ENCODE peak calls at places on chromosomes 7 and 10, in seven cellular contexts. One of them, this sample, is unnamed.

GRCh38 chr10:102398172-102399020 is 2.9 kb downstream of the NFKB2 start:
- DNase-seq in fibroblast of lung: no peak
- DNase-seq in A673: no peak
- DNase-seq in tibial nerve: no peak
- DNase-seq in hepatocyte: no peak
- DNase-seq in thoracic aorta: no peak
- DNase-seq in right lobe of liver: no peak
- DNase-seq in this sample: no peak

GRCh38 chr10:69679736-69680135 is 49.7 kb downstream of the FAM241B start:
- DNase-seq in A673: no peak
- DNase-seq in thoracic aorta: no peak
- DNase-seq in tibial nerve: no peak
- DNase-seq in fibroblast of lung: no peak
- DNase-seq in hepatocyte: no peak
- DNase-seq in right lobe of liver: no peak
- DNase-seq in this sample: no peak

GRCh38 chr10:10315989-10316388 is 701.7 kb upstream of the CELF2 start:
- DNase-seq in thoracic aorta: no peak
- DNase-seq in hepatocyte: no peak
- DNase-seq in tibial nerve: no peak
- DNase-seq in right lobe of liver: no peak
- DNase-seq in fibroblast of lung: no peak
- DNase-seq in A673: no peak
- DNase-seq in this sample: no peak

GRCh38 chr10:5948999-5949759 is 28.2 kb downstream of the IL15RA start:
- DNase-seq in tibial nerve: no peak
- DNase-seq in thoracic aorta: no peak
- DNase-seq in A673: peak; percentile 75
- DNase-seq in right lobe of liver: peak; percentile 74
- DNase-seq in fibroblast of lung: peak; percentile 76
- DNase-seq in hepatocyte: peak; percentile 57
- DNase-seq in this sample: no peak

GRCh38 chr10:13222151-13222550 is 12.0 kb downstream of the UCMA start:
- DNase-seq in right lobe of liver: no peak
- DNase-seq in thoracic aorta: no peak
- DNase-seq in A673: no peak
- DNase-seq in tibial nerve: no peak
- DNase-seq in fibroblast of lung: no peak
- DNase-seq in hepatocyte: no peak
- DNase-seq in this sample: no peak

GRCh38 chr7:45187089-45187945 is 29.7 kb downstream of the RAMP3 start:
- DNase-seq in hepatocyte: no peak
- DNase-seq in A673: no peak
- DNase-seq in fibroblast of lung: no peak
- DNase-seq in tibial nerve: no peak
- DNase-seq in right lobe of liver: no peak
- DNase-seq in thoracic aorta: no peak
- DNase-seq in this sample: no peak

GRCh38 chr10:73044378-73045285 is 52.0 kb downstream of the P4HA1 start:
- DNase-seq in hepatocyte: no peak
- DNase-seq in tibial nerve: no peak
- DNase-seq in right lobe of liver: no peak
- DNase-seq in A673: peak; percentile 44
- DNase-seq in fibroblast of lung: peak; percentile 90
- DNase-seq in thoracic aorta: no peak
- DNase-seq in this sample: no peak

GRCh38 chr10:33660329-33660728 is 325.9 kb upstream of the NRP1 start:
- DNase-seq in right lobe of liver: no peak
- DNase-seq in A673: no peak
- DNase-seq in fibroblast of lung: no peak
- DNase-seq in thoracic aorta: no peak
- DNase-seq in hepatocyte: no peak
- DNase-seq in tibial nerve: no peak
- DNase-seq in this sample: no peak

GRCh38 chr7:103297837-103298179 is 573 bp downstream of the PMPCB start:
- DNase-seq in right lobe of liver: no peak
- DNase-seq in A673: no peak
- DNase-seq in fibroblast of lung: no peak
- DNase-seq in tibial nerve: no peak
- DNase-seq in thoracic aorta: no peak
- DNase-seq in hepatocyte: no peak
- DNase-seq in this sample: no peak

GRCh38 chr7:103296901-103297836 is at the start of gene PMPCB:
- DNase-seq in right lobe of liver: peak; percentile 94
- DNase-seq in tibial nerve: peak; percentile 94
- DNase-seq in thoracic aorta: peak; percentile 92
- DNase-seq in hepatocyte: peak; percentile 95
- DNase-seq in A673: peak; percentile 94
- DNase-seq in fibroblast of lung: peak; percentile 92
- DNase-seq in this sample: peak; percentile 90

GRCh38 chr7:103299660-103300059 is 2.4 kb downstream of the PMPCB start:
- DNase-seq in tibial nerve: no peak
- DNase-seq in fibroblast of lung: no peak
- DNase-seq in right lobe of liver: no peak
- DNase-seq in hepatocyte: no peak
- DNase-seq in thoracic aorta: no peak
- DNase-seq in A673: no peak
- DNase-seq in this sample: no peak
- H3K36me3 ChIP-seq in tibial nerve: peaks cover 19% of the 10 kb centered on the region
- H3K36me3 ChIP-seq in fibroblast of lung: peaks cover 4% of the 10 kb centered on the region
- H3K36me3 ChIP-seq in right lobe of liver: peaks cover 35% of the 10 kb centered on the region
- H3K36me3 ChIP-seq in hepatocyte: peaks cover 7% of the 10 kb centered on the region
- H3K36me3 ChIP-seq in thoracic aorta: peaks cover 30% of the 10 kb centered on the region
- H3K36me3 ChIP-seq in A673: peaks cover 57% of the 10 kb centered on the region
- H3K36me3 ChIP-seq in this sample: peaks cover 63% of the 10 kb centered on the region

GRCh38 chr7:122803323-122803722 is 82.9 kb downstream of the CADPS2 start:
- DNase-seq in hepatocyte: peak; percentile 40
- DNase-seq in thoracic aorta: no peak
- DNase-seq in tibial nerve: no peak
- DNase-seq in A673: peak; percentile 86
- DNase-seq in right lobe of liver: no peak
- DNase-seq in fibroblast of lung: peak; percentile 47
- DNase-seq in this sample: no peak
- TF ChIP-seq CTCF in hepatocyte: peak; percentile 54
- TF ChIP-seq CTCF in thoracic aorta: peak; percentile 20
- TF ChIP-seq CTCF in tibial nerve: no peak
- TF ChIP-seq CTCF in A673: peak; percentile 70
- TF ChIP-seq CTCF in right lobe of liver: peak; percentile 57
- TF ChIP-seq CTCF in fibroblast of lung: peak; percentile 43
- TF ChIP-seq CTCF in this sample: peak; percentile 73

GRCh38 chr10:123847686-123848432 is 43.7 kb downstream of the CPXM2 start:
- DNase-seq in fibroblast of lung: no peak
- DNase-seq in tibial nerve: no peak
- DNase-seq in right lobe of liver: no peak
- DNase-seq in thoracic aorta: no peak
- DNase-seq in hepatocyte: peak; percentile 33
- DNase-seq in A673: no peak
- DNase-seq in this sample: no peak
- H3K4me3 ChIP-seq in fibroblast of lung: no peak overlapping the region
- H3K4me3 ChIP-seq in tibial nerve: no peak overlapping the region
- H3K4me3 ChIP-seq in right lobe of liver: no peak overlapping the region
- H3K4me3 ChIP-seq in thoracic aorta: no peak overlapping the region
- H3K4me3 ChIP-seq in hepatocyte: no peak overlapping the region
- H3K4me3 ChIP-seq in A673: no peak overlapping the region
- H3K4me3 ChIP-seq in this sample: no peak overlapping the region

DNA sequence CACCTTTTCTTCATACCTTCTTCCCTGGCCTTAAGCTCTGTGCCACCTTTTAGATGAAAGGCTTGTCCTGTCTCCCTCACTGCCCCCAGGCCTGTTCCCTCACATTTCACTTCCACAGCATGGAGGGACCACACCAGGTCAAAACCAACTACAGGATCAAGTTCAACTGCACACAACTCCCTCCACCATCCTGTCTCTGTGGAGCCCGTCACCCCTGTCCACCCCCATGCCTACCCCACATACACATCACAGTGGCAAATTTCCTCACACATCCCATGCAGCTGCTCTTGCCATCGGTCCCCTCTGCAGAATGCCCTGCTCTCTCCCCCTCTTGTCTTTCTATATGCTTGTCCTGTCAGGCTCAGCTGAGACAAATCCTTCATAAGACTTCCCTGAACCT is 154.1 kb downstream of the USP6NL start:
- DNase-seq in right lobe of liver: no peak
- DNase-seq in thoracic aorta: no peak
- DNase-seq in hepatocyte: no peak
- DNase-seq in tibial nerve: no peak
- DNase-seq in A673: no peak
- DNase-seq in fibroblast of lung: no peak
- DNase-seq in this sample: no peak
- H3K36me3 ChIP-seq in right lobe of liver: peaks cover 8% of the 10 kb centered on the region
- H3K36me3 ChIP-seq in thoracic aorta: no peaks in the 10 kb centered on the region
- H3K36me3 ChIP-seq in hepatocyte: no peaks in the 10 kb centered on the region
- H3K36me3 ChIP-seq in tibial nerve: no peaks in the 10 kb centered on the region
- H3K36me3 ChIP-seq in A673: peaks cover 14% of the 10 kb centered on the region
- H3K36me3 ChIP-seq in fibroblast of lung: no peaks in the 10 kb centered on the region
- H3K36me3 ChIP-seq in this sample: peaks cover 3% of the 10 kb centered on the region

GRCh38 chr10:77526861-77527617 is 110.6 kb downstream of the KCNMA1 start:
- DNase-seq in right lobe of liver: no peak
- DNase-seq in tibial nerve: no peak
- DNase-seq in fibroblast of lung: peak; percentile 33
- DNase-seq in A673: peak; percentile 17
- DNase-seq in hepatocyte: no peak
- DNase-seq in thoracic aorta: no peak
- DNase-seq in this sample: no peak

GRCh38 chr10:77520995-77521394 is 116.6 kb downstream of the KCNMA1 start:
- DNase-seq in A673: no peak
- DNase-seq in right lobe of liver: no peak
- DNase-seq in thoracic aorta: no peak
- DNase-seq in fibroblast of lung: no peak
- DNase-seq in tibial nerve: no peak
- DNase-seq in hepatocyte: no peak
- DNase-seq in this sample: no peak

GRCh38 chr10:77522268-77522809 is 115.3 kb downstream of the KCNMA1 start:
- DNase-seq in fibroblast of lung: no peak
- DNase-seq in A673: no peak
- DNase-seq in tibial nerve: no peak
- DNase-seq in right lobe of liver: no peak
- DNase-seq in thoracic aorta: no peak
- DNase-seq in hepatocyte: no peak
- DNase-seq in this sample: no peak

GRCh38 chr10:77527839-77528238 is 109.8 kb downstream of the KCNMA1 start:
- DNase-seq in fibroblast of lung: no peak
- DNase-seq in A673: no peak
- DNase-seq in tibial nerve: no peak
- DNase-seq in hepatocyte: no peak
- DNase-seq in thoracic aorta: no peak
- DNase-seq in right lobe of liver: no peak
- DNase-seq in this sample: no peak

DNA sequence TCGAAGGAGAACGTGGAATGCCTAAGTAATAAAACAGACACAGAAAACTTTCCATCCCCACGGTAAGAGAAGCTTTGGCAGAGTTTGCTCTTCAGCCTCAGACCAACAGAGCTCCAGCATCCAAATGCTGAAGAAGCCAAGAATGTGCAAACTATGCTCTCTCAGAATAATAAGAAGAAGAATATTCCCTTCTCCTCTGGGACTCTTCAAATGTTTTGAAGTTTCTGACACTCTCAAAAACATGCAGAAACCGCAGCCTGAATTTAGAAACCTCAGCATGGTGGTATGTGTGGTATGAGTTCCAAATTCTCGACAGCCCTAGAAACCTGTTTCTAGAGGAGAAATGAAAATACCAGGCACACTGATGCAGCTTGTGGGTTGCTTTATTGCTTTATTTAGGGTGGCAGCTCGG is 113.3 kb downstream of the KCNMA1 start:
- DNase-seq in A673: no peak
- DNase-seq in right lobe of liver: no peak
- DNase-seq in hepatocyte: no peak
- DNase-seq in tibial nerve: no peak
- DNase-seq in fibroblast of lung: peak; percentile 65
- DNase-seq in thoracic aorta: no peak
- DNase-seq in this sample: no peak
- TF ChIP-seq CTCF in A673: no peak
- TF ChIP-seq CTCF in right lobe of liver: no peak
- TF ChIP-seq CTCF in hepatocyte: no peak
- TF ChIP-seq CTCF in tibial nerve: no peak
- TF ChIP-seq CTCF in fibroblast of lung: no peak
- TF ChIP-seq CTCF in thoracic aorta: no peak
- TF ChIP-seq CTCF in this sample: no peak

GRCh38 chr7:2603388-2603965 is 28.3 kb upstream of the TTYH3 start:
- DNase-seq in right lobe of liver: no peak
- DNase-seq in A673: no peak
- DNase-seq in tibial nerve: no peak
- DNase-seq in hepatocyte: no peak
- DNase-seq in thoracic aorta: no peak
- DNase-seq in fibroblast of lung: no peak
- DNase-seq in this sample: no peak

GRCh38 chr7:2601065-2601464 is 30.7 kb upstream of the TTYH3 start:
- DNase-seq in hepatocyte: no peak
- DNase-seq in tibial nerve: no peak
- DNase-seq in fibroblast of lung: no peak
- DNase-seq in thoracic aorta: no peak
- DNase-seq in A673: no peak
- DNase-seq in right lobe of liver: no peak
- DNase-seq in this sample: no peak

GRCh38 chr7:2602736-2603387 is 28.9 kb upstream of the TTYH3 start:
- DNase-seq in fibroblast of lung: no peak
- DNase-seq in right lobe of liver: no peak
- DNase-seq in thoracic aorta: no peak
- DNase-seq in tibial nerve: no peak
- DNase-seq in A673: no peak
- DNase-seq in hepatocyte: no peak
- DNase-seq in this sample: no peak

GRCh38 chr7:2604608-2605174 is 27.1 kb upstream of the TTYH3 start:
- DNase-seq in hepatocyte: no peak
- DNase-seq in tibial nerve: no peak
- DNase-seq in thoracic aorta: no peak
- DNase-seq in right lobe of liver: no peak
- DNase-seq in A673: no peak
- DNase-seq in fibroblast of lung: no peak
- DNase-seq in this sample: no peak

DNA sequence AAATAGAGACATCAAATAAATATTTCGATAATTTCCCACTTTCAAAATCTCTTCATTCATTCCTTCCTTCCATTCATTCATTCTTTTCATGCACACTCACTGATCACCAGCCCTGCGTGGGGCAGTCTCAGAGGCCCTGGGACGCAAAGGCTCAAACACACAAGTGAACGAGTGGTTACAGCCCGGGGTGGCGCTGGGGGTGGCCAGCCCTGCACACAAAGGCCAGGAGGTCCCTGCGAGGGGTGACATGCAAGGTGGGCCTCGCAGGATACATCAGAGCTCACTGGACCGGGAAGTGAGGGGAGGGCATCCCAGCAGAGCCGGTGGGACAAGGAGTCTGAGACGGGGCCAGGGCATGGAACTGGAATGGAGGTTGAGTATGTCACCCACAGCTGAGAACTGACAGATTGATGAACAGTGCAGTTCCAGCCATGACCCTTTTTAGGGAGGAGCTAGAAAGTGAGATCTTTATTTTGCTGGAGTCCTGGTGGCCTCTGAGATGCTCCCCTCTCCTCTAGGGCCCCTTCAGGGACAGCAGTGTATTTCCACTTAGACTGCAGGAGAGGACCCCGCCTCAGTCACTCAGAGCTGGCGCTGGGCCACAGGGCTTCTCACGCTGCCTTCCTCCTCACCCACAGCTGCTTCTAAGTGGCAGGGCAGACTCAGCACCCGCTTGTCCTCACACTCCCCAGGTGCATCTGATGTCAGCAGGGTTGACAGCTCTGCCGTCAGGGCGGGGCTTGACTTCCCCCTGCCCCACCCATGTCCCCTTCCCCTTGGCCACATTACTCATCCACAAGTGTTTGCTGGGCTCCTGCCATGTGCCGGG is 29.7 kb upstream of the TTYH3 start:
- DNase-seq in right lobe of liver: no peak
- DNase-seq in thoracic aorta: no peak
- DNase-seq in hepatocyte: no peak
- DNase-seq in tibial nerve: no peak
- DNase-seq in fibroblast of lung: no peak
- DNase-seq in A673: no peak
- DNase-seq in this sample: no peak
- H3K4me3 ChIP-seq in right lobe of liver: no peak overlapping the region
- H3K4me3 ChIP-seq in thoracic aorta: no peak overlapping the region
- H3K4me3 ChIP-seq in hepatocyte: no peak overlapping the region
- H3K4me3 ChIP-seq in tibial nerve: no peak overlapping the region
- H3K4me3 ChIP-seq in fibroblast of lung: no peak overlapping the region
- H3K4me3 ChIP-seq in A673: no peak overlapping the region
- H3K4me3 ChIP-seq in this sample: no peak overlapping the region

This sample was measured in RWPE2.